ENCODE peak calls at places on chromosomes 4 and X, in four cellular contexts. N, J, C and B are unnamed samples.

GRCh38 chr4:145884775-145885174 is 53.8 kb downstream of the ZNF827 start:
- DNase-seq in C (no peak), N (no peak), J (no peak), B (no peak)

GRCh38 chrX:100995469-100995868 is 26.0 kb downstream of the ARL13A start:
- DNase-seq in J (peak; percentile 4), N (no peak), C (peak; percentile 7), B (no peak)

GRCh38 chrX:40331353-40331752 is 233.6 kb upstream of the BCOR start:
- DNase-seq in C (no peak), J (no peak), N (no peak), B (no peak)

GRCh38 chrX:72255445-72255844 is 16.6 kb upstream of the ERCC6L start:
- DNase-seq in N (no peak), J (no peak), C (no peak), B (no peak)

GRCh38 chr4:146255874-146256273 is 41.5 kb downstream of the REELD1 start:
- DNase-seq in C (no peak), J (peak; percentile 3), N (no peak), B (no peak)

GRCh38 chrX:88982183-88982582 is 235.2 kb downstream of the CPXCR1 start:
- DNase-seq in C (no peak), N (no peak), J (no peak), B (no peak)

GRCh38 chr4:26325191-26325590 is 4.4 kb downstream of the RBPJ start:
- DNase-seq in J (peak; percentile 42), C (no peak), N (no peak), B (no peak)

GRCh38 chr4:84887824-84888223 is 78.7 kb downstream of the WDFY3 start:
- DNase-seq in N (no peak), C (no peak), J (no peak), B (no peak)

GRCh38 chr4:127623755-127624087 is 9.0 kb upstream of the INTU start:
- DNase-seq in N (no peak), C (no peak), J (no peak), B (no peak)

GRCh38 chr4:99816611-99817309 is at the start of gene DAPP1:
- DNase-seq in C (no peak), J (no peak), N (peak; percentile 94), B (no peak)

GRCh38 chr4:26510334-26510705 is 20.0 kb upstream of the CCKAR start:
- DNase-seq in C (no peak), J (no peak), N (no peak), B (no peak)

GRCh38 chrX:44143061-44143602 is 169.9 kb upstream of the NDP start:
- DNase-seq in N (no peak), C (no peak), J (no peak), B (no peak)

GRCh38 chrX:74065831-74066390 is 238.1 kb upstream of the ZCCHC13 start:
- DNase-seq in C (no peak), J (no peak), N (no peak), B (no peak)
- TF ChIP-seq ATF2 in C (no peak), J (no peak), N (no peak), B (no peak)

DNA sequence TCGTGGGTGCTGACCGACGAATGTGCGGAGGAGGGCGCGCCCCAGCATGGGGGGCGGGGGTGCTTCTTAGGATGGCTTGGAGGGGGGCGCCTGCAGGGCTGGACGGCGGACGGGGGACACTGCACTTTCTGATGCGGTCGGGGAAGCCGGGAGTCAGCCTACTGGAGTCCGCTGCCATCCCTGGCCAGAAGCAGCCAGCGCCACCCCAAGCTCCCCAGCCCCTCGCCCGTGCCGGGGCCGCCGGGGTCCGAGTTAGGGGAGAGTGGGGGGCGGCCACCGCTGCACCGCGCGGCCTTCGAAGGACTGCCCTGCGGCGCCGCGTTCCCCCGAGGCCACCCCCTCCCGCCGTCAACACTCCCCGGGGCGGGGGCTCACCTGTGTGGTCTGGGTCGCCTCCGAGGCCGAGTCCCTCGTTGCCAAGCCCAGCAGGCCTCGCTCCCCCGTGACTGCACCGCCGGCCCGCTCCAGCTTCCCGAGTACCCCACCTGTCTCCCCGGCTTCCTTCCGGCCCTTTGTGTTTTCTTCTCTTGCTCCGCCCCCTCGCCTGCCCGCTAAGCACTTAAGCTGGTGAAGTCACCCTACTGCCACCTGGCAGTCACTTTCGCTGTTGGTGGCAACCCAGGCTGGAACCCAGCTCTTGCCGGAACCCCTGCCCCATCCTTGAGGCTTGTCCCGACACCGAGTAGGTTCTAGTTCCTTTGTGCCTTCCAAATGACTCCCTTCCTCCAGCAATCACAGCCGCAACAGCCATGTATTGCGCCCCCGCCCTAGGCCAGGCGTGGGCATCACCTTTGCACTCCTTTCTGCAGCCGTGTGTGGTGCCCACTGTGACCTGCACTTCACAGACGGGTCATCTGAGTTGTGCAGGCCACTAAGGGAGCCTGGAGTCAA is at the start of gene OCIAD2:
- DNase-seq in C (no peak), J (no peak), N (peak; percentile 39), B (peak; percentile 59)
- TF ChIP-seq KDM1A in C (no peak), J (no peak), N (no peak), B (no peak)

GRCh38 chr4:23819041-23819511 is 70.8 kb downstream of the PPARGC1A start:
- DNase-seq in J (no peak), N (no peak), C (no peak), B (no peak)
- TF ChIP-seq SRF in J (no peak), N (no peak), C (no peak), B (no peak)

DNA sequence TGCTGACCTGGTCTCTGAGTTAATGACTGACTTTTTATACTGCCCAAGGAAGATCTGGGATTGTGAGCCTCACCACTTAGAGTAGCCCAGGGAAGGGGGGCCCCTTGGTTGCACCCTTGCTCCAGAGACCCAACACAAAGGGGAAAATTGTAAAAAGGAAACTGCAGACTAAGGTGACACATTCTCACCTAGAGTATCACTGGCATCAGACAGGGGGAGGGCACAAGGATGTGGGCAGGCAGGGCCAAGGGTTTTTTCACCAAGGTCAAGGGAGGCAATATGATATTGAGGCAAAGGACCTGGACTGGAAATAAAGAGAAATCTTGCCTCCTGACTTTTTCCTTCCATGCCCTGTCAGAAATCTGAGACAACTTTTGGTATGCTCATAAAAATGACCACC is 386.2 kb upstream of the FGF16 start:
- DNase-seq in J (no peak), C (no peak), N (no peak), B (no peak)
- TF ChIP-seq ATF2 in J (no peak), C (no peak), N (no peak), B (no peak)

GRCh38 chr4:183132081-183132480 is 33.0 kb downstream of the WWC2 start:
- DNase-seq in J (no peak), C (no peak), N (no peak), B (no peak)

GRCh38 chr4:183132865-183133264 is 33.8 kb downstream of the WWC2 start:
- DNase-seq in N (no peak), C (no peak), J (no peak), B (no peak)

GRCh38 chr4:183129675-183130074 is 30.6 kb downstream of the WWC2 start:
- DNase-seq in J (no peak), C (no peak), N (no peak), B (no peak)

GRCh38 chr4:183129125-183129524 is 30.1 kb downstream of the WWC2 start:
- DNase-seq in C (no peak), J (no peak), N (no peak), B (no peak)

GRCh38 chr4:183130328-183131155 is 31.5 kb downstream of the WWC2 start:
- DNase-seq in C (no peak), N (no peak), J (no peak), B (no peak)
- TF ChIP-seq KDM1A in C (no peak), N (no peak), J (no peak), B (no peak)

DNA sequence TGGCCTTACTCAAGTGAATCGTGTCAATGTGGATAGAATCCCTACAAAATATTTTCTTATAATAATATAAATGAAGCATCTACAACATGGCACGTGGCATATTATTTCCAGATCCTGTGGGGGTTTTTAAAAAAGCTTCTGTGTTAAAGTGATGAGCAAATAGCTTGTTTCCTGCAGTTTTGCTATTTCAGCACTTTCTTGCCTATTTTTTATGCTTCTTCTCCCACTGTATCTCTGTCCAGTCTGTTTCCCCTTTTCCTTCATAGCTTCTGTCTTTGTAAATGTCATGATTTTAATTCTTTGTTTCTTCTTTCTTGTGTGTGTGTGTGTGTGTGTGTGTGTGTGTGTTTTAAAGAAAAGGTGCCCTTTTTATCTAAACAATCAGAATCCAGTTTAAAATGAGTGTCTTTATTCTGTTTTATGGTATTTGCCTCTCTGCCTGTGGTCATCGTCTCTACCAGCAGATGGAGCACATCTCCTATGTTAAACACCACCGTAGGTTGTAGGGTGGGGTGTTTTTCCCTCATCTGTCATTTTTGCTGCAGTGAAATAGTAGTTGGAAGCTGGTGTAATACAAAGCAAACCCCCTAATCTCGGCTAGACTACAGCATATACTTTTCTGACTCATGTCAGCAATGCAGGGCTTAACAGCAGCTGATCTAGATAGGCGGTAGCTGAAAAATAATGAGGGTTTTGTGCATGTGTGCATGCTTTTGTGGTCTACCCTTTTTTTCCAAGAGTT is 33.1 kb downstream of the FTHL17 start:
- DNase-seq in N (no peak), J (peak; percentile 16), C (peak; percentile 9), B (peak; percentile 40)
- TF ChIP-seq SRF in N (no peak), J (no peak), C (no peak), B (no peak)

GRCh38 chr4:94451051-94451404 is 714 bp upstream of the PDLIM5 start:
- DNase-seq in N (no peak), C (no peak), J (no peak), B (no peak)

GRCh38 chr4:94447754-94448411 is 3.9 kb upstream of the PDLIM5 start:
- DNase-seq in N (no peak), J (no peak), C (no peak), B (no peak)

GRCh38 chr4:94446386-94446785 is 5.4 kb upstream of the PDLIM5 start:
- DNase-seq in N (no peak), J (no peak), C (no peak), B (no peak)

GRCh38 chr4:94451669-94452475 is at the start of gene PDLIM5:
- DNase-seq in J (peak; percentile 80), C (peak; percentile 94), N (peak; percentile 66), B (peak; percentile 91)

DNA sequence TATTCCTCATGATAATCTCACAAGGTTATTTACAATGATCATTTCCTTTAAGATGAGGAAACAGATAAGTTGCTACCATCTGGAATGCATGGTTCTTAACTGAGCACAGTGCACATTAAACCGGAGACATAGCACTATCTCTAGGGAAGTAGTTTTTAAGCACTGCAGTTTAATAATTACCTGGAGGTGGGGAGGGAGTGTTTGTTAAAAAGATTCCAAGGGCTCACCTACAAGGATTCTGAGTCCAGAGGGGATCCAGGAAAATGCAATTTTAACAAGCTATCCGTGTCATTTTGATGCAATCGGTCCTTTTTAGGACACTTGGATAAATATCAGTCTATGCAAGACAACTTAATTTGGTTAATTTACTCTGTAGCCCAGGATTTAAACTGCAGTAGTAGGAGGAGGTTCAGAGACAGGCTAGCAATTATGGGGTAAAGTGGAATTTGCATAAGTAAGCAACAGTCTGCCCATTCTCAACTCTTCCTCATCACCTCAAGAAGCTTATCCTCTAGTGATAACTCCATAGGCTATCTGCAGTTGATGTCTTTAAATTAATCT is 2.8 kb upstream of the PDLIM5 start:
- DNase-seq in J (no peak), N (no peak), C (no peak), B (no peak)
- TF ChIP-seq ATF2 in J (no peak), N (no peak), C (no peak), B (no peak)